ENCODE peak calls at places on chromosomes 3 and 15, in five cellular contexts. P is activated naive CD8-positive, alpha-beta T cell treated with anti-CD3 and anti-CD28 coated beads for 36 hours; N is Right ventricle myocardium superior; R is brain microvascular endothelial cell; W is NCI-H2081. H is an unnamed sample.

GRCh38 chr3:48990636-48991421 is 788 bp downstream of the P4HTM start:
- DNase-seq in P (peak), W (peak), N (no peak), R (no peak), H (no peak)

GRCh38 chr3:57110797-57111196 is 50.3 kb downstream of the SPATA12 start:
- DNase-seq in N (no peak), R (no peak), P (no peak), W (peak), H (no peak)

GRCh38 chr3:152737021-152737908 is 97.7 kb upstream of the P2RY1 start:
- DNase-seq in W (no peak), P (peak), R (peak), N (no peak), H (peak)

GRCh38 chr3:123371426-123371825 is 77.5 kb downstream of the ADCY5 start:
- DNase-seq in N (no peak), R (no peak), W (no peak), P (no peak), H (no peak)

GRCh38 chr3:132637590-132637989 is 22.0 kb downstream of the ACAD11 start:
- DNase-seq in N (no peak), R (no peak), P (no peak), W (no peak), H (no peak)

GRCh38 chr15:45714501-45715488 is 80.0 kb downstream of the SQOR start:
- DNase-seq in W (peak), N (peak), P (peak), R (peak), H (peak)

GRCh38 chr3:58422756-58423324 is 10.8 kb downstream of the PDHB start:
- DNase-seq in R (no peak), W (no peak), N (no peak), P (no peak), H (no peak)

GRCh38 chr15:38671675-38672141 is 107.1 kb upstream of the RASGRP1 start:
- DNase-seq in N (no peak), P (peak), W (no peak), R (no peak), H (no peak)

GRCh38 chr3:56321892-56322291 is 146.4 kb downstream of the ERC2 start:
- DNase-seq in W (no peak), N (no peak), P (no peak), R (no peak), H (no peak)

H was measured in HCT116.